ENCODE peak calls at places on chromosomes 4 and X, in four cellular contexts. D is GM12878, Y is HepG2, X is H1. U is an unnamed sample. For H3K4me1, the result is how much of the 10 kb centered on the place peaks cover.

GRCh38 chr4:158791588-158791987 is 22.8 kb downstream of the FNIP2 start:
- DNase-seq in D (no peak), Y (no peak), X (no peak), U (no peak)

GRCh38 chr4:184310881-184311709 is 93.4 kb upstream of the ENPP6 start:
- DNase-seq in D (no peak), Y (peak), X (no peak), U (no peak)

GRCh38 chrX:17405225-17405969 is 30.4 kb downstream of the NHS start:
- DNase-seq in D (no peak), Y (peak), X (no peak), U (no peak)

GRCh38 chr4:26459054-26459755 is 31.1 kb downstream of the CCKAR start:
- DNase-seq in D (peak), Y (peak), X (peak), U (peak)

GRCh38 chrX:11970935-11971334 is 167.3 kb upstream of the FRMPD4 start:
- DNase-seq in D (no peak), Y (no peak), X (no peak), U (no peak)

GRCh38 chr4:105551968-105552746 is at the start of gene ARHGEF38:
- DNase-seq in D (no peak), Y (no peak), X (no peak), U (no peak)

GRCh38 chrX:136168929-136169735 is 21.8 kb downstream of the FHL1 start:
- DNase-seq in D (no peak), Y (no peak), X (peak), U (peak)

GRCh38 chrX:13009256-13009655 is 34.3 kb downstream of the TMSB4X start:
- DNase-seq in D (no peak), Y (no peak), X (no peak), U (no peak)

GRCh38 chr4:40601641-40602040 is 28.0 kb downstream of the RBM47 start:
- DNase-seq in D (no peak), Y (no peak), X (no peak), U (no peak)

GRCh38 chr4:7625073-7625472 is 190.3 kb upstream of the PSAPL1 start:
- DNase-seq in D (no peak), Y (no peak), X (no peak), U (no peak)

GRCh38 chr4:78032446-78032845 is 24.7 kb upstream of the FRAS1 start:
- DNase-seq in D (no peak), Y (no peak), X (no peak), U (no peak)

GRCh38 chrX:55342533-55343501 is 78.1 kb upstream of the PAGE3 start:
- DNase-seq in D (peak), Y (peak), X (peak), U (peak)

GRCh38 chr4:91958651-91959050 is 345.1 kb upstream of the GRID2 start:
- DNase-seq in D (no peak), Y (no peak), X (no peak), U (no peak)

GRCh38 chrX:47560179-47560830 is 700 bp upstream of the ARAF start:
- DNase-seq in D (no peak), Y (no peak), X (no peak), U (no peak)

GRCh38 chr4:125244848-125245450 is 69.8 kb upstream of the FAT4 start:
- DNase-seq in D (no peak), Y (no peak), X (no peak), U (no peak)

GRCh38 chr4:120922390-120923200 is at the start of gene PRDM5:
- DNase-seq in D (no peak), Y (no peak), X (peak), U (no peak)

GRCh38 chr4:163866728-163867313 is 372.3 kb downstream of the TMA16 start:
- DNase-seq in D (no peak), Y (no peak), X (no peak), U (no peak)

GRCh38 chrX:71870337-71871098 is 40.1 kb upstream of the NHSL2 start:
- DNase-seq in D (no peak), Y (peak), X (peak), U (no peak)

GRCh38 chr4:67762091-67762490 is 7.9 kb upstream of the GNRHR start:
- DNase-seq in D (peak), Y (no peak), X (no peak), U (no peak)

GRCh38 chr4:87574996-87575395 is 33.3 kb upstream of the DSPP start:
- DNase-seq in D (no peak), Y (no peak), X (no peak), U (no peak)

GRCh38 chrX:130680164-130681035 is 222.6 kb downstream of the ENOX2 start:
- DNase-seq in D (no peak), Y (peak), X (no peak), U (peak)

GRCh38 chrX:105120460-105120859 is 100.0 kb downstream of the TEX13A start:
- DNase-seq in D (no peak), Y (no peak), X (no peak), U (no peak)

GRCh38 chr4:113827285-113827684 is 65.7 kb upstream of the CAMK2D start:
- DNase-seq in D (no peak), Y (no peak), X (no peak), U (no peak)

DNA sequence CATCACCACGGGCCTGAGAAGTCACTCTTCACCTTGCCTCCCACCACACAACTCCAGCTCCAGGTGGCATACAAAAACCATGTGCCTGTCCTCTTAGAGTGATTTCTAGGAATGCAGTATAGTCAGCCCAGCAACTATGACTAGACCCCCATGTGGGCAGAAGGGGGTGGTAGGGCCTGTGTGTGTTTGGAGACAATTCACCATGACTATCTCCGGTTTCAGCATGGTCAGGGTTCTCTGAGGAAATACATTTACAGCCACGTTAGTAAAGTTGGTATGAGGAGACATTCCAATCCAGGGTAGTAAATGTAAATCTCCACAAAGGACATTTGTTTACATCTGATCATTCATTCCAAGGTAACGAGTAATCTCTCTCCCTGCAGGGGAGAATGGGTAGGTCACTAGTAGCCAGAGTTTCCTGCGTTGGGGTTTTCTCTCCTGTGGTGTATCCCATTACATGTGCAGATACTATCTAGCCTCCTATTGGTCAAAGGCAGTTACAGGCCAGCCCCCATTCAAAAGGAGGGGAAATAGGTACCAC is 4.2 kb upstream of the MTMR1 start:
- DNase-seq in D (no peak), Y (peak), X (peak), U (peak)
- TF ChIP-seq SRF in D (no peak), Y (no peak), X (no peak), U (no peak)

DNA sequence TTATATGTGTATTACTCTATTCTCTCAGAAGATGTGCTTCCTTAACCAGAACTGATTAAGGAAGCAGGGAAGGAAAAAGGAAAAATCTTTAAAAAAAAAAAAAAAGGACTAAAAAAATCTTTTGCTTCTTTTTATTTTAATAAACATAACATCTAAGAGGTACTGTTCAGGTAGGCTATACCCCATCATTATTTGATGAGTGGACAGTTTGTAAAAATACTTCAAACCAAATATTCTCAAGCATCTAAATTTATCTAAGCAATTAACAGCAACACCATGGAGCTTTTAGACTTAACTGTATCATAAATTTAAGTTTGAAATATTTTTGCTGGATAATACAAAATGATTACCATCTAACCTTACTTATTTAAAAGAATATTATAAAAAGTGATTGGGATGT is 168.9 kb downstream of the MAB21L2 start:
- DNase-seq in D (no peak), Y (no peak), X (no peak), U (no peak)
- H3K4me1 ChIP-seq in D (under half), Y (under half), X (under half), U (under half)

DNA sequence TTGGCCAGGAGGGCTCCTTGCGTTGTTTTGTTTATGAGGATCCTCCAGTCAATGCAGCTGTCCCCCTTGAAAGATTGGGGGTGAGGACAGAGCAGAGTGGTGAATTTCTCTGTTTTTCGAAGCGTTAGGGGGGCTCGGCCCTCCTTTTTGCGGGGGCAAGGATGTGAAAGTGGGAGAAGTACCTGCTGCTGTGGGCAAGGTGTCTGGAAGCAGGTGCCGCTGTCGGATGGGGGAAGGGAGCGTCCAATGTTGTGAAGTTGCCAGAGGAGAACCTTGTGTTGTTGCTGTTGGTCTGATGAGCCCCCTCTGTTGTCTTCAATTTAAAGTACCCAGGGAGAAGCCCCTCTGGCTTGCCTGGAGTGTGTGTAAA is 613 bp downstream of the GLRB start:
- DNase-seq in D (no peak), Y (no peak), X (no peak), U (no peak)
- TF ChIP-seq HDAC2 in D (no peak), Y (no peak), X (no peak), U (no peak)

DNA sequence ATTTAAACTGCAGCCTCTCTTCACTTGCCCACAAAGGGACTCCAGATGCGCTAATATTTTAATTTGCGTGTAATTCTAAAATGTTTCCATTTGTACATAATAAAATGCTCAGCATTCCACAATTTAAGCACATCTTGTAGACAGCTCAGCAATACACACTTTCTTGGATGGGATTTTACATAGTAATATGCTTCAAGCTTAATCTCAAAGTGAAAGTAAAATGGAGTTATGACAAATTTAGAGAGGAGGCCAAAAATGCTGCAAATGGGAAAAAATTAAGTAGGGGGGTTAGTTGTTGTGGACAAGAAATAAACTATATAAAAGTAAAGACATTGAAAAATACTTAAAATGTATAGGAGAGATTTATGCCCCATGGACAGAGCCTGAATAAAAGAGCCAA is 149.1 kb downstream of the FBXO8 start:
- DNase-seq in D (no peak), Y (no peak), X (no peak), U (no peak)
- TF ChIP-seq SRF in D (no peak), Y (no peak), X (no peak), U (no peak)

GRCh38 chr4:133147365-133147821 is 1.7 kb upstream of the PCDH10 start:
- DNase-seq in D (no peak), Y (no peak), X (no peak), U (no peak)
- H3K4me1 ChIP-seq in D (under half), Y (under half), X (under half), U (under half)

DNA sequence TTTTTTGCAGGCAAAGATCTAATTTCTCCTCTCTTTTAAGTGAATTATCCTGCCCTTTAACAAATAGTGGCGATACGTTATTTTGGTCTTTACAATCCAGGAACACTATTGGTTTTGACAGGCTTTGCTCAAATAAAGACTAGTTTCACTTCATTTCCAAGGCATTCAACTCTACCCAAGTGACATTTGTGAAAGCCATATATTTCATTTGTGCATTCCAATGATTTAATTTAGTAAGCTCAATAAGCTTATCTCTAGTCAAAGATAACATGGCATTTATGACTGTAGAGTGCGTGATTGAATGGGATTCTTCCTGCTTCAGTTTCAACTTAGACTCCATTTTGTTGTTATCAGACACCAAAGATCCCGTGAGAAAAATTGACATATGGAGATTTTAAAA is 959.8 kb downstream of the ADGRL3 start:
- DNase-seq in D (no peak), Y (no peak), X (no peak), U (no peak)
- TF ChIP-seq HDAC2 in D (no peak), Y (no peak), X (no peak), U (no peak)

DNA sequence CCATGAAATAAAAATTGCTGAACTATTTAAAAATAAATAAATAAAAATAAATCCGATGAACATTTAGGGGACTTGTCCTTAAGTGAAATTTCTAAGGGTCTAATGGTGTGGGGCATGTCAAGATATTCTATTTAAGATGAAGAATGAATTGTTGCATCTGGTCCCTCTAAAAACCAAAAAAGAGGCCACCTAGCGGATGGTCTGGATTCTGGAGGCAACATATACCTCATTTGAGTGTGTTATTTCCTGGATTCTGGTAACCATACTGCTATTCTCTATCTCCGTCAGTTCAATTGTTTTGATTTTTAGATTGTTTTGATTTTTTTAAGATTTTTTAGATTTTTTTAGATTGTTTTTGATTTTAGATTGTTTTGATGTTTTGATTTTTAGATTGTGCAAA is 28.3 kb downstream of the AGTR2 start:
- DNase-seq in D (no peak), Y (peak), X (no peak), U (no peak)
- TF ChIP-seq SRF in D (no peak), Y (no peak), X (no peak), U (no peak)

GRCh38 chrX:129544780-129545179 is 4.7 kb downstream of the OCRL start:
- DNase-seq in D (no peak), Y (no peak), X (no peak), U (no peak)
- H3K4me1 ChIP-seq in D (under half), Y (under half), X (under half), U (under half)

DNA sequence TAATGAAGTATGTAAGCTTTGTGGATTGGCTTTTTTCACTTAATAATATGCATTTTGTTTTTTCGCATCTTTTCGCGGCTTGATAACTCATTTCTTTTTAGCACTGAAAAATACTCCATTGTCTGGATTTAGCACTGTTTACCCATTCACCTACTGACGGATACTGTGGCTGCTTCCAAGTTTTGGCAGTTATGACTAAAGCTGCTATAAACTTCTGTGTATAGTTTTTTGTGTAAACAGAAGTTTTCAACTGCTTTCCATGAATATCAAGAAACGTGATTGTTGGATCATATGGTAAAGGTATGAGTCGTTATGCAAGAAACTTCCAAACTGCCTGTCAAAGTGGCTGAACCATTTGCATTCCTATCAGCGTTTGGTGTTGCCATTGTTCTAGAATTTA is 87.6 kb downstream of the BMP3 start:
- DNase-seq in D (no peak), Y (no peak), X (no peak), U (no peak)
- TF ChIP-seq HDAC2 in D (no peak), Y (no peak), X (no peak), U (no peak)